ENCODE peak calls at places on chromosomes 5 and 9, in ten cellular contexts. Q, L, D, U, B, W, A, K, S and I are unnamed samples.
A peak's percentile ranks its signal among the peaks of the same experiment; 100 is the strongest.

GRCh38 chr9:84761137-84761808 is 91.7 kb downstream of the NTRK2 start:
- DNase-seq in L (no peak), D (no peak), K (no peak), Q (no peak), U (no peak), S (no peak), A (no peak), W (no peak), B (no peak), I (no peak)

GRCh38 chr5:16791036-16791705 is 144.9 kb downstream of the MYO10 start:
- DNase-seq in S (peak; percentile 40), A (peak; percentile 51), L (peak; percentile 63), B (no peak), K (peak; percentile 69), W (no peak), D (no peak), U (peak; percentile 25), Q (peak; percentile 70), I (no peak)

GRCh38 chr9:36594228-36594627 is 21.5 kb downstream of the MELK start:
- DNase-seq in Q (no peak), W (no peak), K (no peak), A (no peak), D (no peak), L (no peak), B (no peak), U (no peak), S (no peak), I (no peak)

GRCh38 chr9:36665921-36666429 is 93.3 kb downstream of the MELK start:
- DNase-seq in A (no peak), B (no peak), U (no peak), S (no peak), K (no peak), W (no peak), D (no peak), L (no peak), Q (peak; percentile 1), I (no peak)

GRCh38 chr9:121699271-121700164 is 48.1 kb downstream of the DAB2IP start:
- DNase-seq in A (peak; percentile 68), S (peak; percentile 40), D (no peak), B (peak; percentile 67), W (no peak), K (peak; percentile 50), U (no peak), Q (peak; percentile 74), L (peak; percentile 47), I (no peak)

GRCh38 chr5:148539851-148540250 is 114.5 kb downstream of the HTR4 start:
- DNase-seq in D (no peak), A (no peak), B (no peak), W (no peak), Q (no peak), S (no peak), U (no peak), L (no peak), K (no peak), I (no peak)

GRCh38 chr9:134492281-134492691 is 149.3 kb upstream of the COL5A1 start:
- DNase-seq in K (peak; percentile 38), S (no peak), Q (peak; percentile 97), A (no peak), D (peak; percentile 84), B (no peak), U (no peak), W (peak; percentile 35), L (no peak), I (peak; percentile 94)

GRCh38 chr5:7589800-7590199 is 193.9 kb downstream of the ADCY2 start:
- DNase-seq in S (no peak), K (no peak), A (no peak), W (no peak), B (no peak), D (no peak), L (no peak), U (no peak), Q (no peak), I (no peak)

GRCh38 chr5:89010512-89010911 is 127.5 kb upstream of the MEF2C start:
- DNase-seq in B (no peak), A (no peak), Q (no peak), L (no peak), D (no peak), K (no peak), S (no peak), U (no peak), W (no peak), I (no peak)

GRCh38 chr9:32414856-32415255 is 30.4 kb downstream of the ACO1 start:
- DNase-seq in A (no peak), W (no peak), L (no peak), Q (no peak), B (no peak), D (no peak), K (no peak), S (no peak), U (no peak), I (no peak)

GRCh38 chr5:68419637-68420452 is 204.3 kb downstream of the PIK3R1 start:
- DNase-seq in K (peak; percentile 26), Q (peak; percentile 53), D (no peak), A (no peak), L (peak; percentile 24), U (no peak), W (peak; percentile 70), S (no peak), B (no peak), I (peak; percentile 39)

GRCh38 chr9:86282077-86282978 is at the start of gene ISCA1:
- DNase-seq in Q (peak; percentile 97), B (peak; percentile 98), K (peak; percentile 97), W (peak; percentile 96), L (peak; percentile 95), D (peak; percentile 33), A (peak; percentile 98), S (peak; percentile 98), U (peak; percentile 92), I (peak; percentile 37)

GRCh38 chr9:27361401-27361953 is 64.5 kb upstream of the EQTN start:
- DNase-seq in B (peak; percentile 53), K (no peak), W (no peak), Q (no peak), U (no peak), A (no peak), L (no peak), S (no peak), D (no peak), I (no peak)

GRCh38 chr9:89635816-89636215 is 31.0 kb downstream of the GADD45G start:
- DNase-seq in A (no peak), B (no peak), L (no peak), U (peak; percentile 39), S (no peak), W (no peak), D (no peak), Q (no peak), K (no peak), I (no peak)

GRCh38 chr5:133391349-133392136 is 220.8 kb downstream of the FSTL4 start:
- DNase-seq in B (no peak), A (no peak), L (no peak), S (no peak), D (no peak), U (no peak), K (no peak), W (no peak), Q (no peak), I (no peak)

GRCh38 chr9:77965445-77965844 is 66.2 kb downstream of the GNAQ start:
- DNase-seq in K (no peak), D (no peak), U (no peak), S (no peak), L (no peak), A (no peak), W (no peak), Q (no peak), B (no peak), I (no peak)

GRCh38 chr9:34383904-34384303 is 7.2 kb upstream of the MYORG start:
- DNase-seq in S (no peak), Q (no peak), U (no peak), D (no peak), A (no peak), W (no peak), K (no peak), L (no peak), B (no peak), I (no peak)

GRCh38 chr9:123923884-123924283 is 6.0 kb downstream of the DENND1A start:
- DNase-seq in S (no peak), Q (no peak), A (no peak), K (no peak), D (no peak), U (no peak), L (no peak), B (no peak), W (no peak), I (no peak)

GRCh38 chr5:167814828-167815227 is 476.6 kb upstream of the WWC1 start:
- DNase-seq in L (peak; percentile 95), U (no peak), D (peak; percentile 99), S (no peak), A (no peak), W (no peak), K (peak; percentile 37), Q (peak; percentile 97), B (no peak), I (no peak)

GRCh38 chr9:71303351-71303750 is 181.9 kb upstream of the TRPM3 start:
- DNase-seq in K (no peak), A (no peak), S (no peak), L (no peak), U (no peak), Q (peak; percentile 55), W (no peak), B (no peak), D (no peak), I (no peak)

GRCh38 chr5:132069561-132069960 is 4.0 kb upstream of the CSF2 start:
- DNase-seq in Q (no peak), A (no peak), D (no peak), U (no peak), S (no peak), B (no peak), K (no peak), W (no peak), L (no peak), I (no peak)

GRCh38 chr5:100726116-100726515 is 177.0 kb downstream of the ST8SIA4 start:
- DNase-seq in A (no peak), W (no peak), D (no peak), Q (no peak), L (no peak), S (no peak), K (no peak), U (no peak), B (no peak), I (no peak)